ENCODE peak calls at places on chromosome 9, in four cellular contexts. H is esophagus muscularis mucosa; W is thyroid gland; V is CD8-positive, alpha-beta T cell. T is an unnamed sample. For H3K27me3 and H3K4me1, the result is how much of the 10 kb centered on the place peaks cover.

GRCh38 chr9:95057121-95057520 is 260.4 kb downstream of the FANCC start:
- DNase-seq in W (no peak), V (no peak), H (no peak), T (no peak)

GRCh38 chr9:30301271-30301963 is 2083.0 kb upstream of the ACO1 start:
- DNase-seq in V (no peak), W (no peak), H (no peak), T (no peak)

GRCh38 chr9:10614201-10614870 is 1.5 kb upstream of the PTPRD start:
- DNase-seq in V (no peak), H (no peak), W (no peak), T (no peak)

GRCh38 chr9:119736478-119737454 is 367.5 kb upstream of the BRINP1 start:
- DNase-seq in V (no peak), W (peak), H (peak), T (no peak)

GRCh38 chr9:38761999-38762398 is 42.1 kb upstream of the FAM240B start:
- DNase-seq in V (no peak), H (no peak), W (no peak), T (no peak)

GRCh38 chr9:135817951-135818717 is 89.2 kb downstream of the CAMSAP1 start:
- DNase-seq in H (no peak), V (no peak), W (no peak), T (no peak)

GRCh38 chr9:96612105-96612965 is 7.3 kb downstream of the CDC14B start:
- DNase-seq in V (no peak), W (peak), H (no peak), T (no peak)

GRCh38 chr9:124675261-124676158 is 95.6 kb downstream of the NR6A1 start:
- DNase-seq in V (no peak), H (no peak), W (no peak), T (no peak)

GRCh38 chr9:82196658-82197057 is 208.1 kb downstream of the SPATA31D1 start:
- DNase-seq in W (no peak), H (no peak), V (no peak), T (no peak)

GRCh38 chr9:71694332-71694731 is 74.0 kb downstream of the CEMIP2 start:
- DNase-seq in W (no peak), H (no peak), V (no peak), T (no peak)

GRCh38 chr9:111728617-111729366 is 65.9 kb downstream of the SHOC1 start:
- DNase-seq in V (no peak), W (no peak), H (no peak), T (no peak)

GRCh38 chr9:76552751-76553150 is 93.8 kb downstream of the GCNT1 start:
- DNase-seq in V (no peak), W (no peak), H (no peak), T (no peak)

GRCh38 chr9:18568969-18569368 is 95.0 kb downstream of the ADAMTSL1 start:
- DNase-seq in H (no peak), W (no peak), V (no peak), T (no peak)

GRCh38 chr9:115988701-115989100 is 164.9 kb upstream of the PAPPA start:
- DNase-seq in V (no peak), W (no peak), H (no peak), T (no peak)

DNA sequence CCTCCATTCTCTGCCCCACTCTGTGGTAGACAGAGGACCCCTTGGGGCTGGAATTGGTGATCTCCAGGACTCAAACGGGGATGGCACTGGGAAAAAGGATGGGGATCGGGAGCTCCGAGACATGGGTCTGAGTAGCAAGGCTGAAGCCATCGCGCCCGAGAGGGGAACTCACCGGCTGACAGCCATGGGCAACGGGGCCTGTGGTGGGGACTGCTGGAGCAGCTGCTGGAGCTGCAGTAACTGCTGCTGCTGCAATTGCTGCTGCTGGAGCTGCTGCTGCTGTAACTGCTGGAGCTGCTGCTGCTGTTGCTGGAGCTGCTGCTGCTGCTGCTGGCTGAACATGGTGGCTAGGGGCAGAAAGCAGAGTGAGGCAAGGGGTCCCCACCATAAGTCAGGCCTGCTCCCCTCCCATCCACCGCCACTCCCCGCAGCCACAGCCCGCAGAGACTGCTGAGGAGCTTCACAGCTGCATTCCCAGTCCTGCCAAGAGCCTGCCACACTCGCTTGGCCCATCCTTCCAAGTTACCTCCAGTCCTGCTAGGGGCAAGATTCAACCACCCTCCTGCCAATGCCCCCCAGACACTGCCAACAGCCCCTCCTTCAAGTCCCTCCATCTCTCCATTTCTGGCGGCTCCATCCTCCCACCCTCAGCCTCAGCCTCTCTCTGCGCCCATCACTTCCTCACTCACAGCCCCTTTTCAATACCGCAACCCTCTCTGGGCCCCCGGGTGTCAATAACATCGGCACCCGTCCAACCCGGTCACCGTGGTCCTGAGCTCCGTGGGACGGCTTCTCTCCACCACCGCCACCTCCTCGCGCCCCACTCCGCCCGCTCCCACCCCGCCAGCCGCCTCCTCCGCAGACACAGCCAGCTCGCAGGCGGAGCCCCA is 611 bp downstream of the CIZ1 start:
- DNase-seq in V (no peak), W (no peak), H (no peak), T (no peak)
- H3K27me3 ChIP-seq in V (under half), W (under half), H (under half), T (under half)

DNA sequence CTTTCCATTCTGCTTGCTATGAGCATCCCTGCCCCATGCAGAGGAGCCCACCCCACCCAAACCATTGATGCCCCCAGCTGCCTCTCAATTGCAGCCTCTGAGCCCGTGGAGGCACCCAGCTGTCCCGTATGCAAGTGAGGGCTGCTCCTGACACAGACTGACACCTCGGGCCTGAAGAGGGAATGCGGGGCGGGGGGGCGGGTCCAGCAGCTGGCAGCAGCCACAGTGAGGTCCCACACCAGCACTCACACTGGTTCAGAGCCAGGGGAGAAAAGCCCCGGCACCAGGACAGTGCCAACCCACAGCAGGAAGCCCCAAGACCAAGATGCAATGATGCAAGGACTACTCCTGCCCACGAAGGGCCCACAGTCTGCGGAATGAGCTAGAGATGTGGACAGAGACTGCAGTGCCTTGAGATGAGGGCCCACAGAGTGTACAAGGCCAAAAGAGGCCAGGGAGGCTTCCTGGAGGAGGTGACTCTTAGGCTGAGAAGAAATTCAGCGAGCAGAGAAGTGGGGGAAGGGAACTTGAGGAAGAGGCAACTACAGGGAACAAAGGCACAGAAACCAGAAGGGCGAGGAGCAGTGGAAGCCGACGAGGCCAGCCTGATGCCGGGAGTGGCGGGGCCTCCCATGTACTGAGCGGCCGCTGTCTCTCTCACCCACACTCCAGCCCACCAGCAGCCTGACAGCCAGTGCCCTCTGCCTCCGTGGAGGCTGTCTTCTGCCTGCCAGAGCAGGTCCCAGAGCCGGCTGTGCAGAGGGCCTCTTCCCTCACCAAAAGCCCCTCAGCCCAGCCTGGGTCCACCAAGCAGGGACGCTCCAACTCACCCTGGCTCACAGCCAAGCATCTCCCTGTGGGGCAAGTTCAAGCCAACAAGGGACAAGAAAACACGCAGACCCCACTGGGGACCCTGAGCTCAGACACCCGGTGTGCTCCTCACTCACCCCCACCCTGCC is 9.2 kb downstream of the EEIG1 start:
- DNase-seq in W (no peak), V (no peak), H (no peak), T (no peak)
- H3K4me1 ChIP-seq in W (half or more), V (half or more), H (half or more), T (under half)

GRCh38 chr9:16951503-16951902 is 81.0 kb upstream of the BNC2 start:
- DNase-seq in H (no peak), W (no peak), V (no peak), T (no peak)

GRCh38 chr9:16950051-16950450 is 79.6 kb upstream of the BNC2 start:
- DNase-seq in W (no peak), V (no peak), H (no peak), T (no peak)

GRCh38 chr9:16954032-16954431 is 83.6 kb upstream of the BNC2 start:
- DNase-seq in W (no peak), H (no peak), V (no peak), T (no peak)
- H3K27me3 ChIP-seq in W (under half), H (under half), V (under half), T (under half)

GRCh38 chr9:89377411-89377810 is 59.1 kb downstream of the SECISBP2 start:
- DNase-seq in V (no peak), H (no peak), W (no peak), T (no peak)
- H3K4me1 ChIP-seq in V (under half), H (under half), W (half or more), T (under half)

GRCh38 chr9:93929231-93929630 is 25.9 kb downstream of the BARX1 start:
- DNase-seq in H (no peak), W (no peak), V (no peak), T (no peak)
- H3K27me3 ChIP-seq in H (under half), W (under half), V (under half), T (under half)

GRCh38 chr9:133493428-133493827 is 14.5 kb upstream of the SLC2A6 start:
- DNase-seq in H (no peak), V (no peak), W (no peak), T (no peak)

GRCh38 chr9:133490201-133490681 is 11.3 kb upstream of the SLC2A6 start:
- DNase-seq in W (no peak), H (no peak), V (no peak), T (no peak)

GRCh38 chr9:133492061-133493021 is 13.4 kb upstream of the SLC2A6 start:
- DNase-seq in H (no peak), V (no peak), W (peak), T (no peak)

GRCh38 chr9:133490865-133491655 is 12.2 kb upstream of the SLC2A6 start:
- DNase-seq in V (no peak), W (no peak), H (no peak), T (no peak)

DNA sequence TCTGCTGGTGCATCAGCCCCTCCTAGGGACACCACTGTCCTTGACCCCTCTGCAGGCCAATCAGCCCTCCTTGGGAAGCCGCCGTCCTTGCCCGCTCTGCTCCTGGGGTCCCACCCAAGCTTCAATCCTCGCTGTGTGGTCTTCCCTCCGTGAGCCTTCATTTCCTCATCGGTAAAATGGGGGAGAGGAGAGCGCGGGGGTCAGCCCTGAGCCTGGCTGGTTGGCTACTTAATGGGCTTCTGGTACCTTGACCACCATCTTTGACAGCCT is 12.7 kb upstream of the SLC2A6 start:
- DNase-seq in V (no peak), H (no peak), W (no peak), T (no peak)
- H3K4me1 ChIP-seq in V (under half), H (under half), W (under half), T (under half)

DNA sequence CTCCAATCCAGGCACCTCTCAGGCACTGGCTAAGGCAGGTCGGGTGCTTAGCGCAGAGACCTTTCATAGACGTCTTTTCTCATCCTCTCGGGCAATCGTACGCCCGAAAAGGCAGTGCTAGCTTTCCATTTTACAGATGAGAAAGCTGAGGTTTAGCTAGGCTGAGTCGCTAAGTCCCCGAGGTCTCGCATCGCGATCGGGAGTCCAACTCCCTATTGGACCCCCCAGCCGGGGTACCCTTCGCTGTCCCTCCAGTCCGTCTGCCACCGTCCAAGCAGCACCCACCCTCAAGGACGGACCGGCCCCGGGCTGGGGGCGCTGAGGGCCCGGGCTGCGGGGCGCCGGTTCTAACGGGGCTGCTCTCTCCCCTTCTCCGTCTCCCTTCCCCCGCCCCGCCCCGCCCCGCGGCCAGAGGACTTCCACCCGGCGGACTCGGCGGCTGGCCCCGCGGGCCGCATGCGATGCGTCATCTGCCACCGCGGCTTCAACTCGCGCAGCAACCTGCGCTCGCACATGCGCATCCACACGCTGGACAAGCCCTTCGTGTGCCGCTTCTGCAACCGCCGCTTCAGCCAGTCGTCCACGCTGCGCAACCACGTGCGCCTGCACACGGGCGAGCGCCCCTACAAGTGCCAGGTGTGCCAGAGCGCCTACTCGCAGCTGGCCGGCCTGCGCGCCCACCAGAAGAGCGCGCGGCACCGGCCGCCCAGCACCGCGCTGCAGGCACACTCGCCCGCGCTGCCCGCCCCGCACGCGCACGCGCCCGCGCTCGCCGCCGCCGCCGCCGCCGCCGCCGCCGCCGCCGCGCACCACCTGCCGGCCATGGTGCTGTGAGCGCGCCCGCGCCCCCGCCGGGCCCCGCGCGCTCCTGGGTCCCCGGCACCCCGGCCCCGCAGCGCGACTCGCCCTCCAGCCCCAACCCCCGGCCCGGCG is 12.5 kb upstream of the EXOSC2 start:
- DNase-seq in H (no peak), V (peak), W (peak), T (no peak)
- H3K27me3 ChIP-seq in H (under half), V (under half), W (under half), T (under half)

GRCh38 chr9:127767405-127767804 is 11.1 kb downstream of the SH2D3C start:
- DNase-seq in W (no peak), V (no peak), H (no peak), T (no peak)
- H3K4me1 ChIP-seq in W (under half), V (half or more), H (under half), T (under half)

DNA sequence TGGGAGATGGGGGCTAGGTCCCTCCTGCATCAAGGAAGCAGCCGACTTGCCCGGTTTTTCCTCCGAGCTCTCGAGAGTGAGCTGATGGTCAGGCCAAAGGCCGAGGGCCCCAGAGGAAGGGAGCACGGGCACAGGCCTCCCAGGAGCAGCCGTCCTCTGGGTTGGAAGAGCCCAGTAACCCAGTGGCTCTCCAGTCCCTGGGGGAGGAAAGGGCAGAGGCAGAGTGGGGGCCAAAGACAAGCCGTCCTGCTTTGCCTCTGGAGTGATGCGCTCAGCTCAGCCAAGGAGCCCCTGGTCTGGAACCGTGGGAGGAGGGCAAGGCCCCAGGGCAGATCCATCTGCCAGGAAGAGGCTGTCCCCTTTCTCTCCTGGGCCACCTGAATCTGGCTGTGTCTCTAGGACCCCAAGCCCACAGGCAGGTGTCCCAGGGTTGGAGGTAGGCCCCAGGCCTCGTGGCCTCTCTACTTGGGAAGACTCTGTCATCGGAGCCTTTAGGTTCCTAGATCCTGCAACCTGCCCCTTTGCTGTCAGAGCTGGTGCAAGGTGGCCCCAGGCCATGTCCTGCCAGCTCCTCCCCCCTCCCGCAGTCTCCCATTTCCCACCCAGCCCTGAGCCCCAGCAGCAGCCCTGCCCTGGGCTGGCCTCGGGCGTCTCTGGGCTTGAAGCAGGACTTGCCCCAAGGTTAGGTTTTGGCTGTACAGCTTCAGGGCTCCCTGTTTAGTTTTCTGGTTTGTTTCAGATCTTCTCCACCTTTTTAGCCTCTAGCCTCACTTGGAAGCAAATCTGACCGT is 224.1 kb downstream of the CACNA1B start:
- DNase-seq in H (peak), V (no peak), W (no peak), T (no peak)
- H3K27me3 ChIP-seq in H (under half), V (under half), W (under half), T (under half)